ENCODE peak calls at places on chromosome 13, in eight cellular contexts. Q, B, S, U, J, A, Z and X are unnamed samples.

GRCh38 chr13:110307697-110308376 is 753 bp downstream of the COL4A2 start:
- DNase-seq in Q (no peak), B (no peak), S (no peak), U (peak), J (peak), A (no peak), Z (no peak), X (no peak)

GRCh38 chr13:69604698-69605097 is 502.9 kb upstream of the ATXN8OS start:
- DNase-seq in Q (no peak), B (no peak), S (no peak), U (no peak), J (no peak), A (no peak), Z (no peak), X (no peak)

GRCh38 chr13:109655206-109655600 is 131.2 kb downstream of the IRS2 start:
- DNase-seq in Q (no peak), B (no peak), S (no peak), U (no peak), J (no peak), A (no peak), Z (no peak), X (no peak)

GRCh38 chr13:33251131-33251629 is 34.4 kb downstream of the STARD13 start:
- DNase-seq in Q (no peak), B (no peak), S (peak), U (no peak), J (peak), A (no peak), Z (no peak), X (peak)

GRCh38 chr13:25468330-25469178 is 96.8 kb downstream of the ATP8A2 start:
- DNase-seq in Q (no peak), B (peak), S (peak), U (no peak), J (no peak), A (no peak), Z (peak), X (no peak)

GRCh38 chr13:96673825-96674224 is 320.5 kb downstream of the OXGR1 start:
- DNase-seq in Q (no peak), B (no peak), S (no peak), U (no peak), J (no peak), A (no peak), Z (peak), X (no peak)

GRCh38 chr13:76641056-76641455 is 245.1 kb downstream of the KCTD12 start:
- DNase-seq in Q (no peak), B (no peak), S (no peak), U (no peak), J (no peak), A (no peak), Z (no peak), X (no peak)

GRCh38 chr13:73913043-73913740 is 221.0 kb downstream of the KLF12 start:
- DNase-seq in Q (no peak), B (no peak), S (no peak), U (no peak), J (peak), A (no peak), Z (no peak), X (peak)

GRCh38 chr13:36432106-36432544 is at the start of gene CCNA1:
- DNase-seq in Q (no peak), B (peak), S (peak), U (no peak), J (peak), A (peak), Z (peak), X (no peak)

GRCh38 chr13:76014618-76015315 is 378.6 kb downstream of the LMO7 start:
- DNase-seq in Q (no peak), B (no peak), S (no peak), U (no peak), J (no peak), A (no peak), Z (no peak), X (peak)

GRCh38 chr13:60112771-60113170 is 51.0 kb downstream of the DIAPH3 start:
- DNase-seq in Q (no peak), B (no peak), S (no peak), U (no peak), J (no peak), A (no peak), Z (no peak), X (peak)

GRCh38 chr13:41004875-41005693 is 14.0 kb downstream of the ELF1 start:
- DNase-seq in Q (no peak), B (no peak), S (no peak), U (no peak), J (no peak), A (no peak), Z (no peak), X (no peak)

GRCh38 chr13:72506706-72507105 is 220.7 kb downstream of the MZT1 start:
- DNase-seq in Q (no peak), B (no peak), S (no peak), U (no peak), J (no peak), A (no peak), Z (no peak), X (no peak)

GRCh38 chr13:27928353-27928804 is 8.6 kb downstream of the PDX1 start:
- DNase-seq in Q (no peak), B (no peak), S (peak), U (no peak), J (no peak), A (no peak), Z (no peak), X (no peak)

GRCh38 chr13:99261040-99261439 is 2.9 kb upstream of the GPR18 start:
- DNase-seq in Q (no peak), B (no peak), S (no peak), U (no peak), J (no peak), A (no peak), Z (no peak), X (no peak)

GRCh38 chr13:79870123-79870522 is 389.2 kb downstream of the NDFIP2 start:
- DNase-seq in Q (no peak), B (no peak), S (no peak), U (no peak), J (no peak), A (no peak), Z (no peak), X (peak)

GRCh38 chr13:41973247-41973741 is 12.4 kb upstream of the VWA8 start:
- DNase-seq in Q (no peak), B (no peak), S (no peak), U (no peak), J (no peak), A (no peak), Z (no peak), X (no peak)

DNA sequence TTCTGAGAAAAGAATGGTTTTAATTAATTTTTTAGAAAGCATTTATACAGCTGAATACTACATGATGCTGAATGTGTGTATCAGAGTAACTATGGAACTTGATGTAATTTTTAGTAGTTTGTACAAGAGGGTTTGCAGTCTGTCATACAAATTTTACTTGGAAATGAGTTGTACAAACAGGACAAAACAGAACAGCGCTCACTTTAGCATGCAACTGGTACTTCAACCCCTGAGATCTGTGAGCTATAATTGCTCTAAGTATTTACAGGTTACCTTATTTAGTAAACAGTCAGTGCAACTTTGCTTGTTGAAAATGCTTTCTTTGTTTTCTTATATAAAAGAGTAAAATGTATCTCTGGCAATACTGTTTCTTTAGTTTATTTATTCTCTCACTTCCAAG is 719 bp downstream of the TNFRSF19 start:
- DNase-seq in Q (no peak), B (no peak), S (no peak), U (no peak), J (no peak), A (no peak), Z (no peak), X (peak)
- TF ChIP-seq CTCF in Q (no peak), B (no peak), S (peak), U (no peak), J (no peak), A (no peak), Z (no peak), X (no peak)

DNA sequence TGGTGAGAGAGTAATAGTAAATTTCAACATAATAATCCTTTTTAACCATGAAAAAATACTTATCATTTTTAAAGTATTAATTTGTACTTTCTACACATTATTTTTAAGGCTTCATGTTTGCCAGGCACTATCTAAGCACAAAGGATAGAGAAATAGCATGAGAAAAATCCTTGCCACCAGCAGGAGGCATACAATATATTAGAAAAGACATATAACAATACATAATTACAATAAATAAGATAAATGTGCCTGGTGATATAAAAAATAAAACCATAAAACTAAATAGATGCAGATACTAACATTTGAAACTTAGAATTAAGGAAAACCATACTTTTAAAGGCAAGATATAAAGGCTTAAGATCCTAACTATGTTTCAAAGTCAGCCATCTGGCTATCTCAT is 1256.4 kb downstream of the DIAPH3 start:
- DNase-seq in Q (no peak), B (no peak), S (no peak), U (no peak), J (no peak), A (no peak), Z (no peak), X (no peak)
- TF ChIP-seq CTCF in Q (no peak), B (peak), S (no peak), U (no peak), J (no peak), A (no peak), Z (no peak), X (no peak)

DNA sequence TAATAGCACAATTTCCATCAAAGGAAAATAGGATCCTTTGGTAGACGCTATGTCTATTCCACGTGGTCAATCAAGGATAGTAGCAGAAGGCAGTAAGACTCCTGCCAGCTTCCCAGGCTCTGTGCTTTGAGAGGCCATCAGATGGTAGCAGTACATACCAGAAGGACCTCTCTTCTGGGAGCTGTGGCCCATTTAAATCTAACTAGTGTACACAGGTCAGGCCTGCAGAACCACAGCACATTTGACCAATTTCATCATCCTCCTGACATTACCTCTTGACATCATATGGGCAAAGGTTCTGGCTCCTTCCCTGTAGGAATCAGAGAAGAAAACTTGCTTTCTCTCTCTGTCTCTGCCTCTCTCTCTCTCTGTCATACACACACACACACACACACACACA is 229.6 kb upstream of the HTR2A start:
- DNase-seq in Q (no peak), B (no peak), S (no peak), U (no peak), J (no peak), A (no peak), Z (no peak), X (no peak)
- TF ChIP-seq CTCF in Q (no peak), B (no peak), S (peak), U (no peak), J (no peak), A (no peak), Z (no peak), X (no peak)

DNA sequence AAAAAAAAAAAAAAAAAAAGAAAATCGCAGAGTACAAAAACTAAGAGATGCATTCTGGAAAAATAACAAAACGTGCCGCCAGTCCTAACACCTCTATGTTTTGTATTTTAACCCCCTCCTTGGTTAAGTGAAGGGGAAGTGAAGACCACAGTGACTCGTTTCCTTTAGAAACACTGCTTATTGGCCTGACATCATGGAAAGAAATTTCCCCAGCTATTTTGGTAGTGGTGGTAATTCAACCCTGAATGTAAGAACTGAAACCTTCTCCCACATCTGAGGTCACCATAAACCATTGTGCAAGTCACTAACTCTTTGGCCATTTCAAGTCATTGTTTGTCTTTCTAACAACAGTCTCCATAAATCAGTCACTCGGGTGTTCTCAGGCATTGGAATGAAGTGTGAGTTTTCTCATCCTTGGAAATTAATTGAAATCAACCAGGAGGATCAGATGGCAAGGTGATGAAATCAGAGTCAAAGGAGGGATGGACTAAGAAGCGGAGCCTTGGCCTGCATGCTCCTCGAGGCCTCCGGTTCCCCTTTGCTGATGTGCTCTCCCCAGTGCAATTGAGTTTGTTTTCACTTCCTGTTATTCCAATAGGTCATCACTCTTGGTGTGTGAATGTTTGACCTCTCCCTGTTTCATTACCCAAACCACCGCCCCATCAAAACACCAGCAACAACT is 443.9 kb downstream of the FGF9 start:
- DNase-seq in Q (peak), B (no peak), S (peak), U (no peak), J (no peak), A (no peak), Z (no peak), X (no peak)
- TF ChIP-seq CTCF in Q (no peak), B (no peak), S (no peak), U (no peak), J (no peak), A (no peak), Z (no peak), X (no peak)

DNA sequence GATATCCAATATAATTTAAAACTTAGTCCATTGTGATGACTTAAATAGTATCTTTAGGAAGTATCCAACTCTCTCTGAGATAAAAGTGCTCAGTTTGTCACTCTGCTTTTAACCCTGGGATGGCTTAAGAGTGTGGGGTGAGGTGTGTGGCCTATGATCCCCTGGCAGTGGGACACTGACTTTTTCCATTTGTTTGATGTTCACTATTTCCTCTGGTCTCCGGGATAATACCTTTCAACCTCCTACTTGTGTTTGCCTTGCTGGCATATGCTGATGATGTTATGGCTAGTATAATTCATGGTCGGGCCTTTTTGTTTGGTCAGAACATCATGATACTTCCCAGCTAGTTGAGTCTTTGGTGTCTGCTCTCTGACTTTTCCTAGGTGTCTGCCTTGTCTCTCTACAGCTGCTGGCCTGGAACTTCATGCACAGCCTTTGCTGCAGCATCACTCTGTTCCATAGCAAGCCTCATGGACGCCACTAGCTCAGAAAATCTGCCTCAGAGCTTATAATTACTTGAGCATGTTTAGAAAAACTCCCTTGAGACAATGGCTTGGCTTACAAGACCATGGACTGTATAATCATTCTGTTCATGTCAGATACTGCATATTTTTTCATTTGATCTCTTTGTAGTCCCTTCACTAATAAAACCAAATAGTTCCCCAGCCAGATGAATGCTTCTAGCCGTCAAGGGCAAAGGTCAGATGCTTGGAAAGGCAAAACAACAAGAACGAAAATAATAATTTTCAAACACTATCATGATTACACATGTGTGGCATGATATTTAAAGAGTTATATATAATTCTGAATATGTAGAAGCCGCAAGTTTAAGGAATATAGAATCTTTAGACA is 75.2 kb downstream of the WDFY2 start:
- DNase-seq in Q (no peak), B (no peak), S (no peak), U (no peak), J (no peak), A (no peak), Z (no peak), X (no peak)
- TF ChIP-seq CTCF in Q (no peak), B (no peak), S (no peak), U (no peak), J (no peak), A (no peak), Z (no peak), X (no peak)

GRCh38 chr13:101475536-101475935 is 23.1 kb downstream of the ITGBL1 start:
- DNase-seq in Q (no peak), B (no peak), S (no peak), U (no peak), J (no peak), A (no peak), Z (no peak), X (no peak)
- TF ChIP-seq CTCF in Q (no peak), B (no peak), S (no peak), U (no peak), J (no peak), A (no peak), Z (no peak), X (no peak)